ENCODE peak calls at places on chromosomes 11 and 22, in five cellular contexts. One of them, this sample, is unnamed.

GRCh38 chr11:16110862-16111261 is 245.5 kb downstream of the SOX6 start:
- DNase-seq in AG04449: no peak
- DNase-seq in T-helper 2 cell: no peak
- DNase-seq in left cardiac atrium: no peak
- DNase-seq in activated naive CD4-positive, alpha-beta T cell treated with anti-CD3 and anti-CD28 coated beads, Interleukin-2, amount 50 U/mL, for 72 hours: no peak
- DNase-seq in this sample: no peak

GRCh38 chr11:18731949-18732821 is 6.2 kb upstream of the IGSF22 start:
- DNase-seq in AG04449: no peak
- DNase-seq in left cardiac atrium: peak; percentile 43
- DNase-seq in T-helper 2 cell: peak; percentile 40
- DNase-seq in activated naive CD4-positive, alpha-beta T cell treated with anti-CD3 and anti-CD28 coated beads, Interleukin-2, amount 50 U/mL, for 72 hours: peak; percentile 74
- DNase-seq in this sample: peak; percentile 58

GRCh38 chr11:129973068-129973467 is 29.6 kb downstream of the PRDM10 start:
- DNase-seq in AG04449: no peak
- DNase-seq in activated naive CD4-positive, alpha-beta T cell treated with anti-CD3 and anti-CD28 coated beads, Interleukin-2, amount 50 U/mL, for 72 hours: no peak
- DNase-seq in T-helper 2 cell: no peak
- DNase-seq in left cardiac atrium: no peak
- DNase-seq in this sample: no peak

GRCh38 chr11:124807660-124808270 is 7.6 kb upstream of the MSANTD2 start:
- DNase-seq in activated naive CD4-positive, alpha-beta T cell treated with anti-CD3 and anti-CD28 coated beads, Interleukin-2, amount 50 U/mL, for 72 hours: no peak
- DNase-seq in AG04449: no peak
- DNase-seq in left cardiac atrium: no peak
- DNase-seq in T-helper 2 cell: no peak
- DNase-seq in this sample: no peak

GRCh38 chr22:44839061-44839460 is 86.7 kb downstream of the ARHGAP8 start:
- DNase-seq in AG04449: no peak
- DNase-seq in activated naive CD4-positive, alpha-beta T cell treated with anti-CD3 and anti-CD28 coated beads, Interleukin-2, amount 50 U/mL, for 72 hours: no peak
- DNase-seq in left cardiac atrium: no peak
- DNase-seq in T-helper 2 cell: no peak
- DNase-seq in this sample: no peak

GRCh38 chr11:118383657-118384056 is 17.7 kb upstream of the ATP5MG start:
- DNase-seq in T-helper 2 cell: no peak
- DNase-seq in left cardiac atrium: no peak
- DNase-seq in AG04449: no peak
- DNase-seq in activated naive CD4-positive, alpha-beta T cell treated with anti-CD3 and anti-CD28 coated beads, Interleukin-2, amount 50 U/mL, for 72 hours: no peak
- DNase-seq in this sample: no peak

GRCh38 chr22:41286639-41287091 is 678 bp upstream of the RANGAP1 start:
- DNase-seq in T-helper 2 cell: peak; percentile 29
- DNase-seq in left cardiac atrium: no peak
- DNase-seq in AG04449: no peak
- DNase-seq in activated naive CD4-positive, alpha-beta T cell treated with anti-CD3 and anti-CD28 coated beads, Interleukin-2, amount 50 U/mL, for 72 hours: peak; percentile 54
- DNase-seq in this sample: peak; percentile 17

GRCh38 chr11:5081405-5081804 is 12.0 kb downstream of the OR52E1 start:
- DNase-seq in left cardiac atrium: no peak
- DNase-seq in AG04449: no peak
- DNase-seq in T-helper 2 cell: no peak
- DNase-seq in activated naive CD4-positive, alpha-beta T cell treated with anti-CD3 and anti-CD28 coated beads, Interleukin-2, amount 50 U/mL, for 72 hours: no peak
- DNase-seq in this sample: no peak

GRCh38 chr11:65572356-65573043 is at the start of gene FAM89B:
- DNase-seq in AG04449: no peak
- DNase-seq in left cardiac atrium: peak; percentile 95
- DNase-seq in activated naive CD4-positive, alpha-beta T cell treated with anti-CD3 and anti-CD28 coated beads, Interleukin-2, amount 50 U/mL, for 72 hours: peak; percentile 92
- DNase-seq in T-helper 2 cell: peak; percentile 86
- DNase-seq in this sample: peak; percentile 75

GRCh38 chr11:1641096-1641495 is 11.5 kb downstream of the KRTAP5-5 start:
- DNase-seq in AG04449: no peak
- DNase-seq in activated naive CD4-positive, alpha-beta T cell treated with anti-CD3 and anti-CD28 coated beads, Interleukin-2, amount 50 U/mL, for 72 hours: no peak
- DNase-seq in left cardiac atrium: no peak
- DNase-seq in T-helper 2 cell: no peak
- DNase-seq in this sample: no peak

GRCh38 chr11:66113132-66113856 is 43.2 kb downstream of the PACS1 start:
- DNase-seq in left cardiac atrium: no peak
- DNase-seq in AG04449: peak; percentile 58
- DNase-seq in activated naive CD4-positive, alpha-beta T cell treated with anti-CD3 and anti-CD28 coated beads, Interleukin-2, amount 50 U/mL, for 72 hours: no peak
- DNase-seq in T-helper 2 cell: no peak
- DNase-seq in this sample: no peak

GRCh38 chr22:30626413-30626812 is 9.2 kb upstream of the SLC35E4 start:
- DNase-seq in AG04449: no peak
- DNase-seq in activated naive CD4-positive, alpha-beta T cell treated with anti-CD3 and anti-CD28 coated beads, Interleukin-2, amount 50 U/mL, for 72 hours: no peak
- DNase-seq in T-helper 2 cell: no peak
- DNase-seq in left cardiac atrium: no peak
- DNase-seq in this sample: no peak

This sample was measured in activated gamma-delta T cell treated with anti-CD3 and anti-CD28 coated beads, Interleukin-2, amount 50 U/mL, for 16 hours.